ENCODE peak calls at places on chromosome 14, in five cellular contexts. One of them, this sample, is unnamed.

GRCh38 chr14:90818715-90819114 is 2.5 kb upstream of the TTC7B start:
- DNase-seq in cardiac muscle cell: no peak
- DNase-seq in left ventricle myocardium inferior: no peak
- DNase-seq in spleen: no peak
- DNase-seq in A549: no peak
- DNase-seq in this sample: no peak

GRCh38 chr14:104724407-104724980 is 465 bp downstream of the ADSS1 start:
- DNase-seq in spleen: no peak
- DNase-seq in cardiac muscle cell: no peak
- DNase-seq in left ventricle myocardium inferior: peak; percentile 83
- DNase-seq in A549: peak; percentile 58
- DNase-seq in this sample: no peak

GRCh38 chr14:78450945-78451344 is 280.8 kb downstream of the NRXN3 start:
- DNase-seq in cardiac muscle cell: peak; percentile 1
- DNase-seq in spleen: no peak
- DNase-seq in A549: no peak
- DNase-seq in left ventricle myocardium inferior: no peak
- DNase-seq in this sample: no peak

GRCh38 chr14:95504135-95505029 is 12.1 kb downstream of the SYNE3 start:
- DNase-seq in spleen: peak; percentile 16
- DNase-seq in cardiac muscle cell: peak; percentile 81
- DNase-seq in left ventricle myocardium inferior: no peak
- DNase-seq in A549: no peak
- DNase-seq in this sample: no peak

GRCh38 chr14:63470877-63471565 is 72.2 kb downstream of the PPP2R5E start:
- DNase-seq in A549: peak; percentile 79
- DNase-seq in spleen: no peak
- DNase-seq in cardiac muscle cell: peak; percentile 69
- DNase-seq in left ventricle myocardium inferior: no peak
- DNase-seq in this sample: peak; percentile 84

GRCh38 chr14:105154476-105154871 is 14.1 kb downstream of the JAG2 start:
- DNase-seq in left ventricle myocardium inferior: no peak
- DNase-seq in cardiac muscle cell: no peak
- DNase-seq in A549: no peak
- DNase-seq in spleen: peak; percentile 67
- DNase-seq in this sample: no peak

GRCh38 chr14:22282429-22282828 is 306.6 kb downstream of the DAD1 start:
- DNase-seq in cardiac muscle cell: no peak
- DNase-seq in A549: no peak
- DNase-seq in left ventricle myocardium inferior: no peak
- DNase-seq in spleen: no peak
- DNase-seq in this sample: no peak

GRCh38 chr14:53249059-53249458 is 95.9 kb upstream of the DDHD1 start:
- DNase-seq in A549: no peak
- DNase-seq in left ventricle myocardium inferior: no peak
- DNase-seq in spleen: no peak
- DNase-seq in cardiac muscle cell: peak; percentile 22
- DNase-seq in this sample: no peak

GRCh38 chr14:75822522-75823288 is 159.1 kb downstream of the TGFB3 start:
- DNase-seq in left ventricle myocardium inferior: no peak
- DNase-seq in cardiac muscle cell: peak; percentile 76
- DNase-seq in spleen: no peak
- DNase-seq in A549: no peak
- DNase-seq in this sample: no peak

GRCh38 chr14:58488550-58488949 is 61.0 kb downstream of the KIAA0586 start:
- DNase-seq in A549: no peak
- DNase-seq in left ventricle myocardium inferior: no peak
- DNase-seq in cardiac muscle cell: peak; percentile 36
- DNase-seq in spleen: no peak
- DNase-seq in this sample: peak; percentile 6

GRCh38 chr14:94850332-94851211 is 80.7 kb upstream of the GSC start:
- DNase-seq in left ventricle myocardium inferior: no peak
- DNase-seq in spleen: no peak
- DNase-seq in A549: no peak
- DNase-seq in cardiac muscle cell: no peak
- DNase-seq in this sample: no peak

GRCh38 chr14:94680498-94681288 is 68.5 kb downstream of the SERPINA3 start:
- DNase-seq in A549: no peak
- DNase-seq in cardiac muscle cell: no peak
- DNase-seq in spleen: no peak
- DNase-seq in left ventricle myocardium inferior: no peak
- DNase-seq in this sample: no peak

GRCh38 chr14:24277606-24278321 is 6.4 kb upstream of the RABGGTA start:
- DNase-seq in A549: no peak
- DNase-seq in cardiac muscle cell: no peak
- DNase-seq in spleen: peak; percentile 83
- DNase-seq in left ventricle myocardium inferior: peak; percentile 42
- DNase-seq in this sample: no peak

GRCh38 chr14:26729851-26730250 is 132.0 kb upstream of the NOVA1 start:
- DNase-seq in cardiac muscle cell: peak; percentile 32
- DNase-seq in A549: no peak
- DNase-seq in left ventricle myocardium inferior: no peak
- DNase-seq in spleen: no peak
- DNase-seq in this sample: no peak

GRCh38 chr14:33914676-33915516 is 36.0 kb downstream of the EGLN3 start:
- DNase-seq in spleen: no peak
- DNase-seq in cardiac muscle cell: peak; percentile 89
- DNase-seq in left ventricle myocardium inferior: no peak
- DNase-seq in A549: peak; percentile 76
- DNase-seq in this sample: peak; percentile 39

GRCh38 chr14:95611293-95611880 is 74.8 kb upstream of the TCL1B start:
- DNase-seq in spleen: no peak
- DNase-seq in left ventricle myocardium inferior: no peak
- DNase-seq in cardiac muscle cell: no peak
- DNase-seq in A549: no peak
- DNase-seq in this sample: no peak

GRCh38 chr14:75981426-75981825 is 369 bp downstream of the TGFB3 start:
- DNase-seq in left ventricle myocardium inferior: no peak
- DNase-seq in spleen: no peak
- DNase-seq in cardiac muscle cell: no peak
- DNase-seq in A549: no peak
- DNase-seq in this sample: peak; percentile 25

GRCh38 chr14:50523271-50524041 is 8.9 kb downstream of the MAP4K5 start:
- DNase-seq in left ventricle myocardium inferior: no peak
- DNase-seq in cardiac muscle cell: no peak
- DNase-seq in spleen: no peak
- DNase-seq in A549: no peak
- DNase-seq in this sample: no peak

GRCh38 chr14:96151242-96151641 is 53.4 kb upstream of the BDKRB2 start:
- DNase-seq in spleen: peak; percentile 20
- DNase-seq in cardiac muscle cell: no peak
- DNase-seq in left ventricle myocardium inferior: no peak
- DNase-seq in A549: no peak
- DNase-seq in this sample: no peak

GRCh38 chr14:58587271-58587670 is 50.5 kb upstream of the DACT1 start:
- DNase-seq in spleen: no peak
- DNase-seq in cardiac muscle cell: peak; percentile 81
- DNase-seq in A549: no peak
- DNase-seq in left ventricle myocardium inferior: no peak
- DNase-seq in this sample: no peak

GRCh38 chr14:59481407-59482119 is 2.6 kb downstream of the L3HYPDH start:
- DNase-seq in left ventricle myocardium inferior: no peak
- DNase-seq in cardiac muscle cell: peak; percentile 76
- DNase-seq in A549: peak; percentile 52
- DNase-seq in spleen: no peak
- DNase-seq in this sample: no peak

GRCh38 chr14:31300296-31300695 is 92.7 kb upstream of the HECTD1 start:
- DNase-seq in cardiac muscle cell: no peak
- DNase-seq in A549: peak; percentile 21
- DNase-seq in left ventricle myocardium inferior: no peak
- DNase-seq in spleen: no peak
- DNase-seq in this sample: no peak

GRCh38 chr14:50775357-50775756 is 55.6 kb downstream of the NIN start:
- DNase-seq in cardiac muscle cell: peak; percentile 75
- DNase-seq in left ventricle myocardium inferior: no peak
- DNase-seq in A549: no peak
- DNase-seq in spleen: no peak
- DNase-seq in this sample: peak; percentile 17

GRCh38 chr14:105193916-105194782 is 13.0 kb upstream of the NUDT14 start:
- DNase-seq in spleen: no peak
- DNase-seq in A549: no peak
- DNase-seq in left ventricle myocardium inferior: no peak
- DNase-seq in cardiac muscle cell: peak; percentile 22
- DNase-seq in this sample: peak; percentile 74

GRCh38 chr14:21965042-21965441 is 291.4 kb upstream of the OR4E1 start:
- DNase-seq in cardiac muscle cell: no peak
- DNase-seq in spleen: no peak
- DNase-seq in left ventricle myocardium inferior: no peak
- DNase-seq in A549: no peak
- DNase-seq in this sample: no peak

GRCh38 chr14:71029236-71029781 is 122.0 kb downstream of the PCNX1 start:
- DNase-seq in A549: no peak
- DNase-seq in spleen: no peak
- DNase-seq in left ventricle myocardium inferior: no peak
- DNase-seq in cardiac muscle cell: no peak
- DNase-seq in this sample: no peak

GRCh38 chr14:36130186-36130585 is 46.3 kb downstream of the PTCSC3 start:
- DNase-seq in spleen: no peak
- DNase-seq in left ventricle myocardium inferior: no peak
- DNase-seq in A549: no peak
- DNase-seq in cardiac muscle cell: no peak
- DNase-seq in this sample: no peak

GRCh38 chr14:83425138-83425537 is 1891.5 kb upstream of the SEL1L start:
- DNase-seq in left ventricle myocardium inferior: no peak
- DNase-seq in spleen: no peak
- DNase-seq in A549: peak; percentile 1
- DNase-seq in cardiac muscle cell: peak; percentile 58
- DNase-seq in this sample: no peak

DNA sequence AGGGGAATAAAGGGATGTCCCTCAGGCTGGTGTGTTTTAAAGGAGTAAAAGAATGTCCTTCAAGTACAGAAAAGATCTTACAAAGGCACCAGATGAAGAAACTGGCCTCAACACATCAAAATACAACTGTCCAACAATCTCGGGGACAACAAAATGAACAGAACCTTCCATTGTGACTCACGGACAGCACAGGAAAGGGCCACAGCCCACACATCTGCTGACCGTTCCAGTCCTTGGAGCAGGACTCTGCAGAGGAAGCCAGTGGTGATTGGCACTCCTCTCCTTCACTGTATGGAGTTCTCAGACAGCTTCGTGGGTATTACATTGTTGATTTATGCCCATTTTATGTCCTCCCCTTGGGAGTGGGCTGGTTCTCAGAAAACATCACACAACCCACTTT is 32.4 kb upstream of the TC2N start:
- DNase-seq in left ventricle myocardium inferior: no peak
- DNase-seq in A549: no peak
- DNase-seq in cardiac muscle cell: no peak
- DNase-seq in spleen: no peak
- DNase-seq in this sample: no peak
- H3K4me1 ChIP-seq in left ventricle myocardium inferior: peaks cover 57% of the 10 kb centered on the region
- H3K4me1 ChIP-seq in A549: no peaks in the 10 kb centered on the region
- H3K4me1 ChIP-seq in cardiac muscle cell: no peaks in the 10 kb centered on the region
- H3K4me1 ChIP-seq in spleen: no peaks in the 10 kb centered on the region
- H3K4me1 ChIP-seq in this sample: no peaks in the 10 kb centered on the region

GRCh38 chr14:69683971-69684370 is 72.6 kb downstream of the SUSD6 start:
- DNase-seq in cardiac muscle cell: no peak
- DNase-seq in left ventricle myocardium inferior: no peak
- DNase-seq in spleen: no peak
- DNase-seq in A549: no peak
- DNase-seq in this sample: no peak

GRCh38 chr14:69684461-69685183 is 73.2 kb downstream of the SUSD6 start:
- DNase-seq in left ventricle myocardium inferior: no peak
- DNase-seq in spleen: peak; percentile 80
- DNase-seq in A549: no peak
- DNase-seq in cardiac muscle cell: no peak
- DNase-seq in this sample: no peak

GRCh38 chr14:69685716-69686115 is 74.3 kb downstream of the SUSD6 start:
- DNase-seq in left ventricle myocardium inferior: peak; percentile 73
- DNase-seq in A549: no peak
- DNase-seq in cardiac muscle cell: peak; percentile 81
- DNase-seq in spleen: no peak
- DNase-seq in this sample: no peak

GRCh38 chr14:69682607-69683263 is 71.3 kb downstream of the SUSD6 start:
- DNase-seq in cardiac muscle cell: peak; percentile 68
- DNase-seq in spleen: no peak
- DNase-seq in left ventricle myocardium inferior: no peak
- DNase-seq in A549: no peak
- DNase-seq in this sample: no peak

DNA sequence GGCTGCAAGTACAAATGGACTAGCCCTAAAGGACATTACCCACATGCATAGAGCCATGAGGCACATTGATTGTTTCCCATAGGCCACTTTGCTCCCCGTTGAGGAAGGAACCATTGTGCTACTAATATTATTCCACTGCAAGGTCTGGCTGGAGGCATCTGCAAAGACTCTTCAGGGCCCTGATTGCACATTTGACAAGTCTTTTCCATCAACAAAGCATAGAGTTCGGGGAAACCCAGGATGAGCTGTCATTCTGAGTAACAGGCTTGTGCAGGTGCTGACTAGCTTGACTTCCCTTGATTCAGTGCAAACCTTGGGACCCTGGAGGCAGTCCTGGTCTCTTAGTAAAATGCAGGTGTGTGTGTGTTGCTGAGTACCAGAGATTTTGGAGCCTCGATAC is 73.8 kb downstream of the SUSD6 start:
- DNase-seq in A549: no peak
- DNase-seq in cardiac muscle cell: no peak
- DNase-seq in left ventricle myocardium inferior: no peak
- DNase-seq in spleen: no peak
- DNase-seq in this sample: no peak
- H3K4me1 ChIP-seq in A549: no peaks in the 10 kb centered on the region
- H3K4me1 ChIP-seq in cardiac muscle cell: peaks cover 38% of the 10 kb centered on the region
- H3K4me1 ChIP-seq in left ventricle myocardium inferior: peaks cover 99% of the 10 kb centered on the region
- H3K4me1 ChIP-seq in spleen: peaks cover 52% of the 10 kb centered on the region
- H3K4me1 ChIP-seq in this sample: no peaks in the 10 kb centered on the region

DNA sequence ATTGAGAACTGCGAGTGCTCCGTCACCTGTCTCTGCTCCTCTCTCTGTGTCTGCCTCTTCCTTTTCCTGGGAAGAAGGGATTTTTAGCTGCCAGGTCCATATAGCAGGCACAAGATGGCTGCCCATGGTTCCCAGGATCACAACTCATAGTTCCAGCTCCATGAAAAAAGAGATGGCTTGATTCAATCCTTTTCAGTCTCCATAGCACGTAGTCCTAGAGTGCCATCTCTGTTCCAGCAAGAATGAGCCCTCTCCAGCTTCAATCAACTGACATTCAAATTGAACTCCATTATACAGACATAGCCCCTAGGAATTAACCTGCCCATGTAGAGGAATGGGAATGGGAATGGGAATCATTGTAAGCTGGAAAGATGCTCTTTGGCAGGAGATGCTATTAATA is 34.7 kb upstream of the RTRAF start:
- DNase-seq in left ventricle myocardium inferior: no peak
- DNase-seq in A549: no peak
- DNase-seq in cardiac muscle cell: no peak
- DNase-seq in spleen: no peak
- DNase-seq in this sample: no peak
- H3K4me1 ChIP-seq in left ventricle myocardium inferior: peaks cover 12% of the 10 kb centered on the region
- H3K4me1 ChIP-seq in A549: no peaks in the 10 kb centered on the region
- H3K4me1 ChIP-seq in cardiac muscle cell: peaks cover 19% of the 10 kb centered on the region
- H3K4me1 ChIP-seq in spleen: no peaks in the 10 kb centered on the region
- H3K4me1 ChIP-seq in this sample: no peaks in the 10 kb centered on the region

DNA sequence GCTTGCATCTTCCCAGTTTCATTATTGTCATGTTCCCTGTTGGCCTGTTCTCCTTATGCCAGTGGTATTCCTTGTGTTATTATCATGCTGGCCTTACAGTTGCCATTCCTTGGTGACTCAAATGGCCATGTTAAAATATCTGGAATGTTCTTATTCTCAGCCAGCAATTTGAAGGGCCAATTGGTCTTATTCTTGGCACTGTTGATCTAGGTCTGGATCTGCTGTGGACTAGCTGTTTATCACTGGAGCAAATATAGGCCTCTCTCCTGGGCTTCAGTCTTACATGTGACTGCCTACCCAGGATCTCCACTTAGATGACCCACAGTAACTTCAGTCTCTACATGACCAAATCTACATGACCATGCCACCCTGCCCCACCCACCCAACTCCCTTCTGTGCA is 5.4 kb downstream of the CIPC start:
- DNase-seq in A549: no peak
- DNase-seq in left ventricle myocardium inferior: no peak
- DNase-seq in cardiac muscle cell: no peak
- DNase-seq in spleen: no peak
- DNase-seq in this sample: no peak
- H3K4me1 ChIP-seq in A549: peaks cover 10% of the 10 kb centered on the region
- H3K4me1 ChIP-seq in left ventricle myocardium inferior: peaks cover 100% of the 10 kb centered on the region
- H3K4me1 ChIP-seq in cardiac muscle cell: peaks cover 41% of the 10 kb centered on the region
- H3K4me1 ChIP-seq in spleen: peaks cover 16% of the 10 kb centered on the region
- H3K4me1 ChIP-seq in this sample: peaks cover 11% of the 10 kb centered on the region

This sample was measured in A673.